ENCODE peak calls at places on chromosomes 13 and 19, in nine cellular contexts. S is tibial nerve; X is lower lobe of right lung; U is fibroblast of pulmonary artery; E is GM23248; A is mesenchymal stem cell; B is effector memory CD4-positive, alpha-beta T cell; J is SJSA1; Y is AG04450. D is an unnamed sample.

GRCh38 chr13:26961890-26962615 is 201.5 kb upstream of the GPR12 start:
- DNase-seq in S (no peak), X (peak; percentile 82), U (no peak), E (no peak), A (no peak), B (no peak), J (no peak), Y (no peak), D (no peak)

GRCh38 chr13:40665061-40665753 is 1.2 kb downstream of the FOXO1 start:
- DNase-seq in S (no peak), X (peak; percentile 69), U (no peak), E (peak; percentile 43), A (peak; percentile 35), B (no peak), J (no peak), Y (no peak), D (peak; percentile 39)

GRCh38 chr13:79869326-79869725 is 388.4 kb downstream of the NDFIP2 start:
- DNase-seq in S (no peak), X (no peak), U (peak; percentile 14), E (no peak), A (peak; percentile 44), B (no peak), J (no peak), Y (no peak), D (no peak)

GRCh38 chr13:30577381-30577780 is 40.3 kb upstream of the USPL1 start:
- DNase-seq in S (no peak), X (no peak), U (peak; percentile 76), E (peak; percentile 97), A (peak; percentile 92), B (peak; percentile 21), J (peak; percentile 70), Y (peak; percentile 59), D (no peak)

GRCh38 chr19:14118165-14119051 is 846 bp upstream of the PRKACA start:
- DNase-seq in S (peak; percentile 90), X (peak; percentile 90), U (peak; percentile 79), E (peak; percentile 87), A (peak; percentile 88), B (peak; percentile 35), J (no peak), Y (no peak), D (peak; percentile 78)

GRCh38 chr13:59532405-59532804 is 631.3 kb downstream of the DIAPH3 start:
- DNase-seq in S (no peak), X (no peak), U (no peak), E (no peak), A (no peak), B (no peak), J (no peak), Y (no peak), D (no peak)

GRCh38 chr19:12513531-12514061 is 29.0 kb upstream of the ZNF709 start:
- DNase-seq in S (no peak), X (peak; percentile 45), U (no peak), E (no peak), A (no peak), B (no peak), J (no peak), Y (no peak), D (peak; percentile 17)

GRCh38 chr13:93558637-93559036 is 332.0 kb downstream of the GPC6 start:
- DNase-seq in S (no peak), X (no peak), U (no peak), E (no peak), A (peak; percentile 50), B (no peak), J (no peak), Y (no peak), D (no peak)

GRCh38 chr13:25927363-25927762 is 124.5 kb downstream of the SHISA2 start:
- DNase-seq in S (no peak), X (no peak), U (no peak), E (no peak), A (no peak), B (no peak), J (no peak), Y (no peak), D (no peak)

GRCh38 chr19:11198769-11199469 is 1.6 kb upstream of the KANK2 start:
- DNase-seq in S (no peak), X (no peak), U (no peak), E (no peak), A (peak; percentile 35), B (no peak), J (no peak), Y (no peak), D (no peak)

GRCh38 chr13:92461402-92461801 is 765.2 kb upstream of the GPC6 start:
- DNase-seq in S (no peak), X (no peak), U (no peak), E (no peak), A (no peak), B (no peak), J (no peak), Y (no peak), D (no peak)

GRCh38 chr13:41915096-41915495 is 45.8 kb downstream of the VWA8 start:
- DNase-seq in S (no peak), X (no peak), U (no peak), E (peak; percentile 52), A (peak; percentile 58), B (no peak), J (no peak), Y (no peak), D (no peak)

GRCh38 chr13:24148414-24149305 is 11.9 kb upstream of the SPATA13 start:
- DNase-seq in S (no peak), X (peak; percentile 60), U (peak; percentile 97), E (peak; percentile 98), A (peak; percentile 99), B (no peak), J (peak; percentile 93), Y (peak; percentile 95), D (no peak)

GRCh38 chr13:24147570-24147963 is 13.0 kb upstream of the SPATA13 start:
- DNase-seq in S (no peak), X (no peak), U (no peak), E (no peak), A (no peak), B (no peak), J (no peak), Y (no peak), D (no peak)

GRCh38 chr13:24149306-24150032 is 11.1 kb upstream of the SPATA13 start:
- DNase-seq in S (no peak), X (no peak), U (peak; percentile 67), E (peak; percentile 64), A (no peak), B (no peak), J (peak; percentile 58), Y (no peak), D (no peak)

GRCh38 chr13:24145231-24145630 is 15.3 kb upstream of the SPATA13 start:
- DNase-seq in S (no peak), X (no peak), U (no peak), E (peak; percentile 36), A (no peak), B (no peak), J (no peak), Y (no peak), D (no peak)

DNA sequence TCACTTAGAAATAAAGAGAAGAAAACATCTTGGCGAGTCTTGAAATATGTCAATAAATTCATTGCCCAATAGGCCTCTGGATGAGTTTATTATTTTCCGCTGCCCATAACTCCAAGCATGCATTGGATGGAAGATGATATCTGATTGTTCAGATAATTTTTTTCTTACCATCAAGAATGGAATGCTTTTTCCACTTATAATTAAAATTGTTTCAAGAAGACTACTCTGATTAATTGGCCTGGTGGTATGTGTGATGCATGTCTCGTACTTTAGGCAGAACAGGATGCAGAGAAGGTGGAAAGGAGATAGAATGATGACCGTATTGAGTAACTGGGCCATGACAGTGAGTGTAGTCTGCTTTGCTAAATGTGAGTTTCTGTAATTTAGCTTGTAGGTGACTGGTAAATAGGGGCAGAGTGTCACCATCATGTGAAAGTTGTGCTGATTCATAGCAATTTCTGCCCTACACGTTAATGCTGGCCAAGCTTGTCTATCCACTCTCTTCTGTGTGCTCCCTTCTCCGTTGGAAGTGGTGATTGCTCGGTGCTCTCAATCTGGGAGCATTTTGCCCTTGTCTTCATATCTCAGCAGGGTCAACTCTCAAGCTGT is 13.5 kb upstream of the SPATA13 start:
- DNase-seq in S (no peak), X (no peak), U (no peak), E (peak; percentile 12), A (peak; percentile 45), B (no peak), J (no peak), Y (no peak), D (no peak)
- H3K4me3 ChIP-seq in S (no peak overlapping the region), X (no peak overlapping the region), U (no peak overlapping the region), E (no peak overlapping the region), A (no peak overlapping the region), B (no peak overlapping the region), J (no peak overlapping the region), Y (no peak overlapping the region), D (no peak overlapping the region)

DNA sequence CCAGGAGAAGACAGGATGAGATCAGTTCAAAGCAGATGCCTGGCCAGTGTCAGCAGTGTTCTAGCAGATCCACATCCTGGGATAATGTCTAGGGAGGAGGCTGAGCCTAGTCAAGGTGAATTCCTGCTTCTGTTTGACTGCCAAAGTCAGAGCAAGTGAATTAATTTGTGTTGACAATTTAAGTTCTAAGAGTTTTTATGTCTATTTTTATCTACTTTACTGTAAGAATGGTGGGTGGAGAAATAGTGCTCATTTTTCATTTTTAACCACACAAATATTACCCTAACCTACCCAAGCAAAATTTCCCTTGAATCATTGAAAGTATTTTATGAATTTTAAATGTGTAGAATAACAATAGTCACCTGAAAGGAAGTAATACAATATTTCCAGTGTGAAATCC is 207.6 kb upstream of the SLC10A2 start:
- DNase-seq in S (no peak), X (no peak), U (no peak), E (no peak), A (no peak), B (no peak), J (no peak), Y (no peak), D (no peak)
- H3K4me3 ChIP-seq in S (no peak overlapping the region), X (no peak overlapping the region), U (no peak overlapping the region), E (no peak overlapping the region), A (no peak overlapping the region), B (no peak overlapping the region), J (no peak overlapping the region), Y (no peak overlapping the region), D (no peak overlapping the region)

GRCh38 chr13:35917252-35917941 is 213.8 kb downstream of the DCLK1 start:
- DNase-seq in S (no peak), X (no peak), U (no peak), E (no peak), A (no peak), B (no peak), J (peak; percentile 59), Y (no peak), D (no peak)
- H3K4me3 ChIP-seq in S (no peak overlapping the region), X (no peak overlapping the region), U (no peak overlapping the region), E (peak overlapping the region; percentile 56), A (no peak overlapping the region), B (no peak overlapping the region), J (peak overlapping the region; percentile 21), Y (peak overlapping the region; percentile 7), D (no peak overlapping the region)

DNA sequence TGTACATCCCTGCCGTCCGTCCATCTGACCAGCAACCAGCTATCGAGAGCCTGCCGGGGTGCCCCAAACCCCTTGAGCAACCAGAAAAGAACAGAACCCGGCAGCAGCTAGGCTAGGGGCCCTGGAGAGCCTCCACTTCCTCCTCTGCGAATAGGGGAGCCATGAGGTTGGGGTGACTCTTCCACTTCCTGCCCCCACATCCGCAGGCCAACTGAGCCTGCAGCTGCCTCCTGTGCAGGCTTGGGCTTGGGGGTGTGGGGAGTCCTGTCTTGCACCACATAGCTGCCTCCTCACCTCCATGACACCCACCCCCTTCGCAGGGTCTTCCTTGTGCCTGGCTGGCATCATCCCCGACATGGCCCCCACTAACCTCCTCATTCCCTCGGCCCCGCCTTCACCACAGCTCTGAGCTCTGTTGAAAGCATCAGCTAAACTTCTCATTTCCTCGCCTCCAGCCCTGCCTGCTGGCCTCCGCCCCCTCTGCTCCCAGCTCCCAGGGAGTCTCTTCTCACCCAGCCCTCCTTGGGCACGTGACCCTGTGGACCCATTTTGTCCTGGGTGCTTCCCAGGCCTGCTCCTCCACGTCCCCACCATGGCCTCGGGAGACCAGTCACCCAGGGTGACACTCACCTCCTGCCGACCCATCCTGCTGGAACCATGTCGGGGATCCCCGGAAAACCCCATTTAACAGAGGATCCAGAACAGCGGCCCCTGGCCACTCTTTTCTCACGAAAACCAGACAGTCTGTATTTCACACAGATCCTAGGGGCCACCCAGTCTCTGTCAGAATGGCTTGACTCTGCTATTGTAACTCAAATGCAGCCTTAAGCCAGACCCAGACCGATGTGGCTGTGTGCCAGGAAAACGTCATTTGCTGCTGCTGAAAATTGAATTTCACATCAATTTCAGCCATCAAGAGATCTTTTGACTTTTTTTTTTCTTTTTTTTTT is 50.4 kb downstream of the MYO9B start:
- DNase-seq in S (peak; percentile 58), X (peak; percentile 84), U (peak; percentile 46), E (peak; percentile 72), A (peak; percentile 33), B (peak; percentile 61), J (peak; percentile 80), Y (no peak), D (peak; percentile 64)
- H3K4me3 ChIP-seq in S (peak overlapping the region; percentile 7), X (peak overlapping the region; percentile 27), U (no peak overlapping the region), E (no peak overlapping the region), A (no peak overlapping the region), B (peak overlapping the region; percentile 41), J (peak overlapping the region; percentile 5), Y (no peak overlapping the region), D (no peak overlapping the region)

D was measured in heart right ventricle.